ENCODE peak calls at places on chromosomes 2 and 18, in ten cellular contexts. M, P, Q, V, O, S, R, I, A and X are unnamed samples.

GRCh38 chr2:44560352-44560751 is 198.6 kb downstream of the CAMKMT start:
- DNase-seq in M (no peak), S (no peak), V (no peak), A (no peak), I (no peak), O (no peak), R (no peak), P (no peak), Q (no peak), X (no peak)

GRCh38 chr2:112187805-112188596 is 49.8 kb downstream of the FBLN7 start:
- DNase-seq in V (no peak), R (no peak), M (peak), O (no peak), P (peak), A (no peak), S (peak), Q (no peak), I (peak), X (no peak)

GRCh38 chr18:63285332-63285731 is 34.2 kb downstream of the BCL2 start:
- DNase-seq in S (no peak), Q (no peak), A (no peak), O (no peak), V (no peak), I (no peak), P (no peak), M (no peak), R (no peak), X (no peak)

GRCh38 chr2:53778536-53779162 is 8.1 kb downstream of the ASB3 start:
- DNase-seq in R (no peak), V (no peak), A (no peak), M (no peak), O (no peak), I (no peak), S (no peak), Q (no peak), P (no peak), X (no peak)

GRCh38 chr18:24731158-24731557 is 270.7 kb downstream of the HRH4 start:
- DNase-seq in I (no peak), P (no peak), A (no peak), V (no peak), O (no peak), S (no peak), Q (no peak), R (no peak), M (no peak), X (no peak)

GRCh38 chr2:219676586-219676985 is 49.2 kb downstream of the SLC4A3 start:
- DNase-seq in S (no peak), I (no peak), V (no peak), Q (no peak), O (no peak), R (no peak), A (no peak), P (no peak), M (no peak), X (no peak)

GRCh38 chr18:60176271-60176670 is 196.3 kb downstream of the MC4R start:
- DNase-seq in R (no peak), I (no peak), A (no peak), Q (no peak), P (no peak), O (no peak), V (no peak), S (no peak), M (no peak), X (no peak)

GRCh38 chr18:57586243-57587049 is at the start of gene FECH:
- DNase-seq in I (peak), M (peak), V (no peak), P (peak), Q (peak), O (no peak), A (peak), S (peak), R (peak), X (peak)

GRCh38 chr2:169895294-169895985 is 68.2 kb downstream of the UBR3 start:
- DNase-seq in V (no peak), S (no peak), O (no peak), Q (no peak), R (no peak), P (no peak), A (no peak), M (no peak), I (peak), X (no peak)

GRCh38 chr2:19312949-19313348 is 45.5 kb downstream of the OSR1 start:
- DNase-seq in V (no peak), P (no peak), S (no peak), R (no peak), Q (no peak), O (peak), I (peak), A (no peak), M (no peak), X (no peak)

GRCh38 chr2:29014811-29015414 is 33.8 kb downstream of the TOGARAM2 start:
- DNase-seq in V (no peak), I (peak), A (no peak), P (peak), Q (no peak), S (peak), M (peak), O (no peak), R (peak), X (no peak)

GRCh38 chr2:67039701-67040100 is 357.4 kb upstream of the ETAA1 start:
- DNase-seq in A (no peak), Q (no peak), V (no peak), I (no peak), O (no peak), P (no peak), M (no peak), R (no peak), S (no peak), X (no peak)

GRCh38 chr2:223668302-223668998 is 66.3 kb upstream of the SCG2 start:
- DNase-seq in M (no peak), Q (no peak), O (no peak), S (no peak), A (no peak), R (no peak), I (peak), V (no peak), P (no peak), X (no peak)

GRCh38 chr2:241226723-241227634 is 38.5 kb downstream of the ANO7 start:
- DNase-seq in A (no peak), P (no peak), Q (no peak), M (no peak), R (no peak), S (no peak), V (no peak), O (no peak), I (no peak), X (no peak)

GRCh38 chr2:102000813-102001766 is 9.3 kb downstream of the IL1R2 start:
- DNase-seq in Q (no peak), S (no peak), A (no peak), M (peak), P (no peak), V (no peak), I (no peak), R (no peak), O (no peak), X (no peak)

GRCh38 chr18:23126352-23127056 is 8.8 kb upstream of the CABLES1 start:
- DNase-seq in I (no peak), M (no peak), S (no peak), P (no peak), A (no peak), R (no peak), Q (no peak), O (no peak), V (peak), X (no peak)

GRCh38 chr2:217456016-217456415 is 546.8 kb downstream of the TNS1 start:
- DNase-seq in P (no peak), M (no peak), R (no peak), A (no peak), I (no peak), O (no peak), Q (no peak), V (no peak), S (no peak), X (no peak)

GRCh38 chr2:175931751-175932295 is 70.2 kb downstream of the LNPK start:
- DNase-seq in O (no peak), S (no peak), Q (no peak), I (no peak), V (no peak), A (no peak), M (no peak), P (no peak), R (no peak), X (no peak)

GRCh38 chr2:172038604-172039003 is 38.9 kb downstream of the METAP1D start:
- DNase-seq in R (no peak), P (no peak), I (peak), A (no peak), V (peak), O (no peak), S (no peak), Q (no peak), M (no peak), X (no peak)

GRCh38 chr2:240256704-240257637 is 116.5 kb upstream of the OTOS start:
- DNase-seq in O (no peak), S (no peak), Q (no peak), V (no peak), R (no peak), A (no peak), M (no peak), I (no peak), P (no peak), X (peak)

GRCh38 chr18:13611058-13611615 is 115.2 kb downstream of the FAM210A start:
- DNase-seq in O (no peak), P (no peak), R (no peak), S (no peak), I (no peak), V (no peak), M (no peak), A (no peak), Q (no peak), X (no peak)

GRCh38 chr2:152098033-152098797 is 629 bp downstream of the CACNB4 start:
- DNase-seq in M (no peak), A (no peak), R (peak), Q (no peak), I (no peak), O (no peak), P (no peak), V (no peak), S (no peak), X (peak)

GRCh38 chr2:136119717-136120675 is 2.0 kb upstream of the CXCR4 start:
- DNase-seq in A (no peak), R (no peak), I (no peak), M (no peak), P (no peak), O (no peak), V (no peak), Q (no peak), S (no peak), X (no peak)

GRCh38 chr2:143850084-143850483 is 669.8 kb downstream of the ZEB2 start:
- DNase-seq in V (no peak), S (no peak), A (no peak), I (peak), M (no peak), R (no peak), P (no peak), O (no peak), Q (no peak), X (no peak)

GRCh38 chr2:176710657-176711197 is 441.5 kb downstream of the MTX2 start:
- DNase-seq in I (peak), P (no peak), R (no peak), O (no peak), A (no peak), S (no peak), V (no peak), M (no peak), Q (no peak), X (no peak)

GRCh38 chr18:74633652-74634352 is 36.1 kb downstream of the ZNF407 start:
- DNase-seq in Q (no peak), M (no peak), R (no peak), V (no peak), A (no peak), S (no peak), O (no peak), P (no peak), I (peak), X (no peak)

GRCh38 chr2:198873771-198874501 is 583.8 kb downstream of the SATB2 start:
- DNase-seq in M (no peak), I (peak), P (no peak), Q (no peak), V (no peak), A (no peak), S (no peak), O (no peak), R (no peak), X (no peak)

GRCh38 chr2:237867465-237867864 is 8.0 kb downstream of the RAMP1 start:
- DNase-seq in I (no peak), Q (no peak), O (no peak), M (no peak), S (no peak), P (no peak), R (no peak), V (no peak), A (no peak), X (no peak)

GRCh38 chr18:79933765-79934164 is 17.7 kb downstream of the SLC66A2 start:
- DNase-seq in R (no peak), P (no peak), I (no peak), V (no peak), Q (no peak), M (no peak), O (no peak), S (no peak), A (no peak), X (no peak)

GRCh38 chr2:17969661-17970060 is 91.2 kb downstream of the KCNS3 start:
- DNase-seq in M (no peak), V (no peak), I (no peak), O (no peak), A (no peak), P (no peak), Q (no peak), R (no peak), S (no peak), X (no peak)

GRCh38 chr18:25164211-25164836 is 187.6 kb downstream of the ZNF521 start:
- DNase-seq in S (no peak), M (no peak), P (no peak), R (peak), I (no peak), A (no peak), O (no peak), Q (no peak), V (no peak), X (no peak)

GRCh38 chr18:34153711-34154110 is 71.0 kb downstream of the NOL4 start:
- DNase-seq in R (no peak), O (peak), P (no peak), S (no peak), A (no peak), M (no peak), V (peak), Q (no peak), I (peak), X (no peak)

GRCh38 chr18:6747646-6748045 is 18.1 kb downstream of the ARHGAP28 start:
- DNase-seq in Q (no peak), M (no peak), R (no peak), P (no peak), O (no peak), A (no peak), I (peak), S (no peak), V (no peak), X (no peak)

GRCh38 chr2:101420623-101421022 is 33.3 kb upstream of the CREG2 start:
- DNase-seq in Q (no peak), M (no peak), O (no peak), V (no peak), S (no peak), P (no peak), A (no peak), I (no peak), R (no peak), X (no peak)

GRCh38 chr18:63216497-63216896 is 103.1 kb downstream of the BCL2 start:
- DNase-seq in M (no peak), S (no peak), Q (no peak), O (no peak), V (no peak), A (no peak), I (no peak), P (no peak), R (no peak), X (no peak)

GRCh38 chr18:474416-474815 is 26.1 kb downstream of the COLEC12 start:
- DNase-seq in P (no peak), S (no peak), R (no peak), Q (no peak), V (no peak), A (no peak), I (peak), M (no peak), O (no peak), X (no peak)